ENCODE peak calls at places on chromosome 10, in ten cellular contexts. R is nephron progenitor cell, B is heart left ventricle, G is dorsolateral prefrontal cortex, M is A673, F is IMR-90, Y is pancreas, E is endothelial cell of umbilical vein, Q is astrocyte, L is AG10803. W is an unnamed sample.
A peak's percentile ranks its signal among the peaks of the same experiment; 100 is the strongest.

GRCh38 chr10:80357804-80358125 is 1.2 kb downstream of the DYDC2 start:
- DNase-seq in R (no peak), B (no peak), G (no peak), M (no peak), F (no peak), Y (no peak), E (no peak), Q (no peak), L (no peak), W (no peak)

GRCh38 chr10:61942997-61943457 is 41.5 kb downstream of the ARID5B start:
- DNase-seq in R (no peak), B (no peak), G (no peak), M (peak; percentile 12), F (peak; percentile 54), Y (no peak), E (peak; percentile 61), Q (peak; percentile 75), L (peak; percentile 73), W (no peak)

GRCh38 chr10:117322258-117322657 is 53.0 kb downstream of the PDZD8 start:
- DNase-seq in R (no peak), B (no peak), G (no peak), M (no peak), F (no peak), Y (no peak), E (no peak), Q (no peak), L (no peak), W (no peak)

GRCh38 chr10:70589762-70590662 is 12.5 kb downstream of the PRF1 start:
- DNase-seq in R (no peak), B (peak; percentile 72), G (peak; percentile 27), M (no peak), F (peak; percentile 66), Y (no peak), E (no peak), Q (peak; percentile 51), L (peak; percentile 23), W (no peak)

GRCh38 chr10:6973904-6974303 is 393.8 kb upstream of the PRKCQ start:
- DNase-seq in R (no peak), B (no peak), G (no peak), M (no peak), F (no peak), Y (no peak), E (no peak), Q (no peak), L (no peak), W (no peak)

GRCh38 chr10:21217107-21217506 is 308.4 kb downstream of the SKIDA1 start:
- DNase-seq in R (no peak), B (no peak), G (no peak), M (no peak), F (no peak), Y (no peak), E (no peak), Q (no peak), L (no peak), W (no peak)

GRCh38 chr10:86670290-86670811 is 2.0 kb downstream of the LDB3 start:
- DNase-seq in R (no peak), B (peak; percentile 72), G (no peak), M (no peak), F (no peak), Y (no peak), E (no peak), Q (no peak), L (no peak), W (no peak)

GRCh38 chr10:62534051-62534450 is 159.9 kb downstream of the ZNF365 start:
- DNase-seq in R (no peak), B (no peak), G (no peak), M (peak; percentile 5), F (no peak), Y (no peak), E (no peak), Q (no peak), L (no peak), W (no peak)

GRCh38 chr10:132982301-132982989 is 40.1 kb upstream of the CFAP46 start:
- DNase-seq in R (no peak), B (no peak), G (no peak), M (no peak), F (no peak), Y (peak; percentile 44), E (no peak), Q (peak; percentile 19), L (peak; percentile 54), W (no peak)

GRCh38 chr10:88427024-88427423 is 156.1 kb downstream of the RNLS start:
- DNase-seq in R (no peak), B (no peak), G (no peak), M (no peak), F (no peak), Y (no peak), E (no peak), Q (no peak), L (no peak), W (no peak)

GRCh38 chr10:132858121-132859081 is 72.5 kb upstream of the NKX6-2 start:
- DNase-seq in R (no peak), B (no peak), G (peak; percentile 31), M (no peak), F (no peak), Y (peak; percentile 47), E (no peak), Q (no peak), L (no peak), W (no peak)

GRCh38 chr10:38027992-38028391 is 17.5 kb downstream of the ZNF33A start:
- DNase-seq in R (no peak), B (no peak), G (no peak), M (no peak), F (peak; percentile 19), Y (no peak), E (no peak), Q (no peak), L (no peak), W (no peak)

GRCh38 chr10:84114088-84114667 is 25.1 kb upstream of the GHITM start:
- DNase-seq in R (no peak), B (no peak), G (no peak), M (peak; percentile 33), F (no peak), Y (no peak), E (no peak), Q (no peak), L (no peak), W (no peak)
- TF ChIP-seq CTCF in R (peak; percentile 38), B (peak; percentile 40), G (no peak), M (peak; percentile 53), F (peak; percentile 31), Y (no peak), E (peak; percentile 20), Q (no peak), L (peak; percentile 36), W (no peak)

GRCh38 chr10:130515670-130516069 is 379.5 kb downstream of the GLRX3 start:
- DNase-seq in R (no peak), B (no peak), G (no peak), M (no peak), F (no peak), Y (no peak), E (no peak), Q (no peak), L (no peak), W (no peak)
- TF ChIP-seq CTCF in R (no peak), B (no peak), G (no peak), M (no peak), F (no peak), Y (no peak), E (no peak), Q (no peak), L (no peak), W (no peak)

DNA sequence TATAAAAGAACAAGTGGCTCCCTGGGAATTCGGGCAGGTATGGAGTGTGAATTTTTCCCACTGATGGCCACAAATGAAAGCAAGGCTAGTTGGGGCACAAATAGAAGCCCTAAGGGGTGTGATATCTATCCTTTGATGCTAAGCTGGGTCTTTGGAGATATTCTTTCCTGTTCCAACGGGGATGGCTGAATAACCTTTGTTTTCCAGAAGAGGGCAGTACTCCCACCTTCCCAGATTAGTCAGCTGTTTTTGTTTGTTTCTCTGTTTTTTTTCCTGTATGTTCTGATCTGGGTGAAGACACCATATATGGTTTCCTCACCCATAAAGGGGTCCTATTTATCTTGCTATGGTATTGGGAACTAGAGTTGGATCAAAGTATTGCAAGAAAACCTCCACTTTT is 947.7 kb upstream of the SORCS1 start:
- DNase-seq in R (no peak), B (no peak), G (no peak), M (peak; percentile 34), F (no peak), Y (no peak), E (no peak), Q (no peak), L (peak; percentile 4), W (no peak)
- TF ChIP-seq CTCF in R (peak; percentile 30), B (no peak), G (no peak), M (peak; percentile 64), F (no peak), Y (no peak), E (no peak), Q (no peak), L (peak; percentile 51), W (no peak)

DNA sequence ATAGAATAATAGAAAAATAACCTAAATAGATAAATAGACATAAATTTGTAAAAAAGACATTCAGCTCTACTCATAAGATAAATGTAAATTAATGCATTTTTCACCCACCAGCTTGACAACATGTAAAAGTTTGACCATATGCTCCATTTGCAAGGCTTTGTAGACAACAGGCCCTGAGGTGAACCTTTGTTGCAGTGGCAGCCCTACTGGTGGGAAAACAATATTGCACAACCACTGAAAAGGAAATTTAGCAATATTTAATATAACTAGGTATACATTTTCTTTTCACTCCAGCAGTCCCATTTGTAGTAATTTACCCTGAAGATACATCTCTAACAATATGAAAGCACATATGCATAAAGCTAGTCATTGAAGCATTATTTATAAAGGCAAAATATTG is 39.0 kb upstream of the ADRA2A start:
- DNase-seq in R (no peak), B (no peak), G (no peak), M (peak; percentile 6), F (no peak), Y (no peak), E (no peak), Q (no peak), L (no peak), W (no peak)
- TF ChIP-seq CTCF in R (peak; percentile 12), B (no peak), G (peak; percentile 14), M (peak; percentile 21), F (no peak), Y (no peak), E (peak; percentile 8), Q (peak; percentile 32), L (peak; percentile 28), W (no peak)

GRCh38 chr10:119526606-119527592 is 15.6 kb downstream of the RGS10 start:
- DNase-seq in R (no peak), B (no peak), G (peak; percentile 31), M (peak; percentile 30), F (peak; percentile 21), Y (no peak), E (no peak), Q (no peak), L (no peak), W (no peak)
- TF ChIP-seq CTCF in R (peak; percentile 32), B (no peak), G (no peak), M (peak; percentile 42), F (no peak), Y (no peak), E (no peak), Q (peak; percentile 21), L (peak; percentile 32), W (no peak)

GRCh38 chr10:104337985-104338735 is at the start of gene ITPRIP:
- DNase-seq in R (peak; percentile 75), B (peak; percentile 84), G (peak; percentile 69), M (peak; percentile 86), F (peak; percentile 87), Y (peak; percentile 75), E (peak; percentile 93), Q (peak; percentile 84), L (peak; percentile 86), W (peak; percentile 74)
- TF ChIP-seq CTCF in R (peak; percentile 18), B (peak; percentile 48), G (no peak), M (peak; percentile 42), F (no peak), Y (no peak), E (peak; percentile 32), Q (no peak), L (peak; percentile 22), W (no peak)

W was measured in omental fat pad.